ENCODE peak calls at places on chromosomes 3 and 15, in four cellular contexts. M is natural killer cell, L is nephron progenitor cell, H is Panc1. Z is an unnamed sample.

GRCh38 chr3:16475766-16476165 is 37.7 kb downstream of the RFTN1 start:
- DNase-seq in M (no peak), L (no peak), H (no peak), Z (no peak)

GRCh38 chr15:93130111-93130510 is 41.1 kb upstream of the RGMA start:
- DNase-seq in M (no peak), L (no peak), H (no peak), Z (no peak)

GRCh38 chr3:152071924-152072323 is 196.8 kb upstream of the MBNL1 start:
- DNase-seq in M (no peak), L (no peak), H (no peak), Z (no peak)

GRCh38 chr15:40545457-40545856 is 19.4 kb downstream of the CCDC32 start:
- DNase-seq in M (no peak), L (no peak), H (no peak), Z (no peak)

GRCh38 chr15:80160570-80161156 is 7.9 kb downstream of the FAH start:
- DNase-seq in M (peak; percentile 34), L (no peak), H (no peak), Z (no peak)

GRCh38 chr3:159685801-159686200 is 302.8 kb upstream of the IL12A start:
- DNase-seq in M (no peak), L (no peak), H (no peak), Z (no peak)

GRCh38 chr3:186458306-186459107 is 85.7 kb downstream of the CRYGS start:
- DNase-seq in M (no peak), L (no peak), H (no peak), Z (no peak)

GRCh38 chr3:162978136-162978535 is 1481.5 kb downstream of the OTOL1 start:
- DNase-seq in M (no peak), L (no peak), H (no peak), Z (no peak)

GRCh38 chr3:184465883-184466412 is 86.1 kb downstream of the CHRD start:
- DNase-seq in M (no peak), L (no peak), H (no peak), Z (no peak)

GRCh38 chr3:174330303-174330702 is 528.8 kb upstream of the NAALADL2 start:
- DNase-seq in M (no peak), L (no peak), H (no peak), Z (no peak)

GRCh38 chr3:23761440-23761896 is 44.3 kb upstream of the UBE2E1 start:
- DNase-seq in M (no peak), L (no peak), H (no peak), Z (no peak)

GRCh38 chr3:56355570-56356185 is 112.6 kb downstream of the ERC2 start:
- DNase-seq in M (no peak), L (no peak), H (no peak), Z (no peak)

GRCh38 chr3:191136347-191136746 is 62.7 kb upstream of the OSTN start:
- DNase-seq in M (no peak), L (no peak), H (no peak), Z (no peak)

GRCh38 chr3:133663569-133664313 is 2.0 kb upstream of the TOPBP1 start:
- DNase-seq in M (no peak), L (peak; percentile 36), H (no peak), Z (no peak)

GRCh38 chr3:69930564-69930963 is 69.0 kb upstream of the SAMMSON start:
- DNase-seq in M (no peak), L (no peak), H (no peak), Z (no peak)

GRCh38 chr3:146160964-146161724 is at the start of gene PLOD2:
- DNase-seq in M (no peak), L (peak; percentile 80), H (no peak), Z (peak; percentile 84)

DNA sequence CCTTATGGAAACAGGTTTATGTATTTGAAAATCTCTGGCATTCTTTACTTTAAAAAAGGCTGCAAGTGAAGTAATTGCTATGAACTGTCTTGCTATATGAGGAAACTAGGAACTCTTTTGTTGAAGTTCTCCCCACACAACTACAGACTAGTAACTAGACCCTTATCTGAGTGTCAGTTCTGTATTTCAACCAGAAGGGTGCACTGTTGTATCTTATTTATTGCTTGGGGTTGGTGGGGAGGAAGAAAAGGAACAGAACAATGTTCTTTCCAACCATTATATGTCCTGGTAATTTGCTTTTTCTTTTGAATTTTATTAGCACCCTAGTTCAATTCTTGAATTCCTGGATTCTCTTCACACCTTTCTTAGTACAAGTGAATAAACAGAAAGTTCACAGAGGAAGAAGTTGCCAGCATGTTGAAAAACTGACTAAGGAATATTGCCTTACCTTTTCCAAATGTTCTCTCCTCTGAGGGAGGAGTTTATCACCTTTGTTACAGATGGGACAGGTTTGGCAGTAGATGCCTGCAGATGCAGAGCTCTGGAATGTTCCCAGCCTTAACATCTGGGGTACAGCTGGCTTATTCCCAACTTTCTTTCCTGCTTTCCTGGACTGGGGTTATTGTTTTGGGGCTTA is 162.4 kb upstream of the CFAP20DC start:
- DNase-seq in M (no peak), L (peak; percentile 20), H (peak; percentile 10), Z (no peak)
- TF ChIP-seq CTCF in M (peak; percentile 67), L (peak; percentile 79), H (peak; percentile 45), Z (peak; percentile 77)

GRCh38 chr3:143000525-143000924 is 845 bp upstream of the U2SURP start:
- DNase-seq in M (no peak), L (no peak), H (no peak), Z (no peak)

GRCh38 chr3:143001034-143001368 is 369 bp upstream of the U2SURP start:
- DNase-seq in M (peak; percentile 47), L (no peak), H (no peak), Z (peak; percentile 46)

GRCh38 chr3:143002727-143003126 is 1.4 kb downstream of the U2SURP start:
- DNase-seq in M (no peak), L (no peak), H (no peak), Z (no peak)

GRCh38 chr3:143002083-143002712 is 828 bp downstream of the U2SURP start:
- DNase-seq in M (no peak), L (no peak), H (no peak), Z (no peak)

DNA sequence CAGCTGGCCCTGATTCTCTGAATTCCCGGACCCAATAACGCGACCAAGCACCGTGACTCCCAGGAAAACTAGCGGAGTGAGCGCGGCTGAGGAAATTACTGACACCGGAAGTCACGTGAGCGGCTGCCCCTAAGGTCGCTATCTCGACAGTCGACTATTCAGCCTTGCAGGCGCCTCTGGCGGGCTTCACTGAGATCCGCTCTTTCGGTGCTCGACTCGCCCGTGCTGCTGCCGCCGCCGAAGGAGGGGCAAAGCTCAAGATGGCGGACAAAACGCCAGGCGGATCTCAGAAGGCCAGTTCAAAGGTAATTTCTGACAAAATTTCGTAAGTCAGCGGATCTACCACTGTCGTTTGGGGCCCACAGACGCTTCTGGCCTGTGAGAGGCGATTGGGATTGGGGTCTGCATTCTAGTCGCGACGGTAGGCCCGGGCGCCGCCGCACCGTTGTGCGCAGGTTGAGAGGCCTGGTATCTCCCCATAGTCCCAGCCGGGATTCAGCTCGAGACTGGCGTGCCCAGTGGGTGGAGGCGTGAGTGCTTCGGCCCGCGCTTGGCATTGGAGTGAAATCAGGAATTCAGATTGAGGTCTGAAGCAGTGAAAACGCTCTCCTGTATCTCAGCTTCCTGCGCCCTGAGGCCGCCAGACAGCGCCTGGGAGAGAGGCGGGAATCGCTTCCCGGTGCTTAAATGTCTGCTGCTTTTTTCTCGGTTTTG is at the start of gene U2SURP:
- DNase-seq in M (peak; percentile 84), L (peak; percentile 91), H (peak; percentile 98), Z (peak; percentile 95)
- TF ChIP-seq CTCF in M (no peak), L (no peak), H (no peak), Z (no peak)

DNA sequence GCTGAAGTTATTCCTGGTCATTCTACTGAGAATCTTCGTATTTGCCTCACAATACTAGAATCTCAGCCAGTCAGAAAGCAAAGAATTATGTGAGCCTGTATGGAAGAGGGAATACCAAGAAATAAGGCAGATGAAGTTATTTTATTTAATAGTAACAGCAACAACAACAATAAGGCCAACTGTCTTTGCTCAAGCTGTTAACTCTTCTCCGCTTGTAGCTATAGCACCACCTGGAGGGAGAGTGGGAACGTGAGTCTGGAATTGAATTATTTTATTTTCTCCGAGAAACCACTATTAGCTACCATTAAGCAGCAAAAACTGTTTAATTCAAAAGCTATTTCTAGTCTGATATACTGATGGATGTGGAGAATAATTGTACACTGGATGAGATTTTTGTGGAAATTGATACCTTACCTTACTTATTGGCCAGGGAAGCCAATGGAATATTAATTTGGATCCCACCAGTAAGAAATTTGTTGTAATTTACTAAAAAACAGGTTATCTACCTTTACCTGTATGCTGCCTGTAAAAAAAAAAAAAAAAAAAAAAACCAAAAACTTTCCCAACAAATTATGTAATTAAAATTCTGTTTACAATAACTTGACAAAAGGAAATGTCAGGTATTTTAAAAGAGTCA is 50.1 kb downstream of the CALML4 start:
- DNase-seq in M (no peak), L (peak; percentile 28), H (peak; percentile 30), Z (peak; percentile 24)
- TF ChIP-seq CTCF in M (peak; percentile 51), L (peak; percentile 61), H (peak; percentile 79), Z (peak; percentile 55)

GRCh38 chr15:22810033-22810734 is 23.7 kb downstream of the NIPA1 start:
- DNase-seq in M (no peak), L (no peak), H (no peak), Z (no peak)

GRCh38 chr15:22813844-22814243 is 24.6 kb upstream of the NIPA2 start:
- DNase-seq in M (no peak), L (no peak), H (no peak), Z (no peak)

GRCh38 chr15:22808761-22809280 is 22.4 kb downstream of the NIPA1 start:
- DNase-seq in M (no peak), L (no peak), H (no peak), Z (no peak)

GRCh38 chr15:22810735-22811338 is 24.4 kb downstream of the NIPA1 start:
- DNase-seq in M (no peak), L (no peak), H (no peak), Z (no peak)

DNA sequence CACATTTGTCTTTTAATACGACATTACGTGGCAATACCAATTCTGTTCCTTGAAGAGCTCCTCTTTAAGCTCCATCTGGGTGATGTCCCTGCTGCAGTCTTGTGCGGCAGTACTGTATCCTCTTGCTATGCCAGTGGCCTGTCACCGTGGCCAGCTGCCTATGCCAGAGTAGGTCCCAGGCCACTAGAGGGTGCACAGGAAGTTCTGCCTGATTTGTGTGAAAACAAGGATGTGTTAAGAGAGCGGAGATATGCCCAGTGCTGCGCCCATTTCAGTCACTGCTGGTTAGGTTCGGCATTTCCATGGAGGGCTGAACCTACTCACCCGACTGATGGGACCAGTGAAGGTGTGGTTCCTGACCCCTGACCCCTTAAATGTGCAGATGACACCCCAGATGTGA is 25.2 kb downstream of the NIPA1 start:
- DNase-seq in M (no peak), L (peak; percentile 18), H (no peak), Z (peak; percentile 32)
- TF ChIP-seq CTCF in M (no peak), L (peak; percentile 17), H (no peak), Z (no peak)

GRCh38 chr3:100802126-100802525 is 92.8 kb downstream of the TFG start:
- DNase-seq in M (no peak), L (no peak), H (no peak), Z (no peak)

DNA sequence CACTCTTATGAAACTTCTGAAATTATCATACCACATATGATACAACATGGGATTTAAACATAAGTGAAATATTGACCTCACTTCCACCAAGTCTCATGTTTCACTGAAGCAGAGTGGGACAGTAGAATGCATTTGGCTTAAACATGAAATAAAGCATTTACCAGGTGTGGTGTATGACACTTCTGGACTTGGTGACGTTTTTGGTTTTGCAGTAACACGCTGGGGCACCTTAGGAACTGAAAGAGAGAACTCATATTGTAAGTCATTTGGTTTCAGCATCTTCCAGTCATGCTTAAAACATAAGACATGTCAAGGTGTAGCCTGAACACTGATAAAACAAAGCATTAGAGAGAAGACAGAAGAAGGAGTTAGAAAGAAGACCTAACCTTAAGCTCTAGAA is 95.3 kb downstream of the TFG start:
- DNase-seq in M (no peak), L (no peak), H (no peak), Z (no peak)
- TF ChIP-seq CTCF in M (no peak), L (no peak), H (no peak), Z (no peak)

Z was measured in glutamatergic neuron.